ENCODE peak calls at places on chromosomes 16 and 17, in four cellular contexts. One of them, this sample, is unnamed.

GRCh38 chr16:82633964-82634600 is 7.3 kb downstream of the CDH13 start:
- DNase-seq in GM12891: no peak
- DNase-seq in GM23338: no peak
- DNase-seq in HCT116: no peak
- DNase-seq in this sample: no peak

GRCh38 chr16:7025616-7026190 is 306.9 kb upstream of the RBFOX1 start:
- DNase-seq in GM12891: peak; percentile 41
- DNase-seq in GM23338: peak; percentile 76
- DNase-seq in HCT116: no peak
- DNase-seq in this sample: peak; percentile 46

GRCh38 chr16:76360384-76360783 is 83.2 kb downstream of the CNTNAP4 start:
- DNase-seq in GM12891: no peak
- DNase-seq in GM23338: no peak
- DNase-seq in HCT116: no peak
- DNase-seq in this sample: no peak

GRCh38 chr16:7597677-7598076 is 265.0 kb downstream of the RBFOX1 start:
- DNase-seq in GM12891: no peak
- DNase-seq in GM23338: no peak
- DNase-seq in HCT116: no peak
- DNase-seq in this sample: no peak

GRCh38 chr16:995087-995486 is 13.5 kb downstream of the SOX8 start:
- DNase-seq in GM12891: no peak
- DNase-seq in GM23338: peak; percentile 53
- DNase-seq in HCT116: no peak
- DNase-seq in this sample: no peak

GRCh38 chr16:57818377-57819055 is 16.2 kb upstream of the KIFC3 start:
- DNase-seq in GM12891: no peak
- DNase-seq in GM23338: no peak
- DNase-seq in HCT116: no peak
- DNase-seq in this sample: peak; percentile 70

GRCh38 chr16:21663889-21664647 is at the start of gene OTOA:
- DNase-seq in GM12891: no peak
- DNase-seq in GM23338: peak; percentile 78
- DNase-seq in HCT116: no peak
- DNase-seq in this sample: no peak

GRCh38 chr16:17938546-17938945 is 398.0 kb downstream of the NPIPA8 start:
- DNase-seq in GM12891: no peak
- DNase-seq in GM23338: no peak
- DNase-seq in HCT116: no peak
- DNase-seq in this sample: no peak

GRCh38 chr16:2470603-2471015 is 488 bp upstream of the NTN3 start:
- DNase-seq in GM12891: no peak
- DNase-seq in GM23338: peak; percentile 42
- DNase-seq in HCT116: no peak
- DNase-seq in this sample: no peak

GRCh38 chr16:66322174-66322573 is 44.3 kb upstream of the CDH5 start:
- DNase-seq in GM12891: no peak
- DNase-seq in GM23338: no peak
- DNase-seq in HCT116: no peak
- DNase-seq in this sample: no peak

GRCh38 chr17:41917192-41917591 is 1.6 kb downstream of the ACLY start:
- DNase-seq in GM12891: no peak
- DNase-seq in GM23338: no peak
- DNase-seq in HCT116: no peak
- DNase-seq in this sample: no peak
- TF ChIP-seq POLR2AphosphoS5 in GM12891: no peak
- TF ChIP-seq POLR2AphosphoS5 in GM23338: no peak
- TF ChIP-seq POLR2AphosphoS5 in HCT116: no peak
- TF ChIP-seq POLR2AphosphoS5 in this sample: no peak

GRCh38 chr16:23131036-23131435 is 18.2 kb downstream of the USP31 start:
- DNase-seq in GM12891: no peak
- DNase-seq in GM23338: no peak
- DNase-seq in HCT116: no peak
- DNase-seq in this sample: no peak

GRCh38 chr16:23131436-23131835 is 17.8 kb downstream of the USP31 start:
- DNase-seq in GM12891: no peak
- DNase-seq in GM23338: no peak
- DNase-seq in HCT116: no peak
- DNase-seq in this sample: no peak

GRCh38 chr16:23134274-23134673 is 15.0 kb downstream of the USP31 start:
- DNase-seq in GM12891: no peak
- DNase-seq in GM23338: no peak
- DNase-seq in HCT116: no peak
- DNase-seq in this sample: no peak

GRCh38 chr16:23132921-23133532 is 16.2 kb downstream of the USP31 start:
- DNase-seq in GM12891: no peak
- DNase-seq in GM23338: no peak
- DNase-seq in HCT116: no peak
- DNase-seq in this sample: no peak

DNA sequence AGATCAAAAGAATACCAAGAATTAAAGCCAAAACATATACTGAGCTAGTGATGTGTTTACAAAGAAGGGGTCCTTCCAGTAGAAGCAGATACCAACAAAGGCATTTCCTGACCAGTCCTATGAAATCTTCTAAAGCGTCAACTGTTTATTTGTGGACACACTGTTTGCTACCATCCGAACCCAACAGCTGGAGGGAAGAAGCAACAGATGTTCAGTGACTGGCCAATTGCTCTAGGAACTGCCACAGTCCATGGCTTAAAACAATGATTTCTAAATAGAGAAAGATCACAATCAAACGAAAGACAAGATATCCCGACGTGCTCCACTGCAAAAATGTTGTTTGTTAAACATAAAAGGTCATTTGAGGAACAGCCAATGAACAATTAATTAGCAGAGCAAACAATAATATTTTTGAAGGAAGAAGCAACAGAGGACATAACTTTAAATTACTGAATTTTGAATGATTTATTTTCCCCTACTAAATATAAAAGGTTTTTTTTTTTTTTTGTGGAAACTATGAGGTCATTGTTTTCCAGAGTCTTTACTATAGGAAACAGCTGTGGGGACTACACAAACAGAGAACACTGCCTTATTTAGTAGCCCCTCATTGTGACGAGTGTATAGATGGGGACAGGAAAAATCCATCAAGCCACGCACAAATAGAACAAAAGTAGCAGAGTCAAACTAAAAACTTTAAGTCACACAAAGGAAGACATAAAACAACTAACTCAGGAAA is 17.2 kb downstream of the USP31 start:
- DNase-seq in GM12891: no peak
- DNase-seq in GM23338: no peak
- DNase-seq in HCT116: no peak
- DNase-seq in this sample: no peak
- TF ChIP-seq POLR2AphosphoS5 in GM12891: no peak
- TF ChIP-seq POLR2AphosphoS5 in GM23338: no peak
- TF ChIP-seq POLR2AphosphoS5 in HCT116: no peak
- TF ChIP-seq POLR2AphosphoS5 in this sample: peak; percentile 30

DNA sequence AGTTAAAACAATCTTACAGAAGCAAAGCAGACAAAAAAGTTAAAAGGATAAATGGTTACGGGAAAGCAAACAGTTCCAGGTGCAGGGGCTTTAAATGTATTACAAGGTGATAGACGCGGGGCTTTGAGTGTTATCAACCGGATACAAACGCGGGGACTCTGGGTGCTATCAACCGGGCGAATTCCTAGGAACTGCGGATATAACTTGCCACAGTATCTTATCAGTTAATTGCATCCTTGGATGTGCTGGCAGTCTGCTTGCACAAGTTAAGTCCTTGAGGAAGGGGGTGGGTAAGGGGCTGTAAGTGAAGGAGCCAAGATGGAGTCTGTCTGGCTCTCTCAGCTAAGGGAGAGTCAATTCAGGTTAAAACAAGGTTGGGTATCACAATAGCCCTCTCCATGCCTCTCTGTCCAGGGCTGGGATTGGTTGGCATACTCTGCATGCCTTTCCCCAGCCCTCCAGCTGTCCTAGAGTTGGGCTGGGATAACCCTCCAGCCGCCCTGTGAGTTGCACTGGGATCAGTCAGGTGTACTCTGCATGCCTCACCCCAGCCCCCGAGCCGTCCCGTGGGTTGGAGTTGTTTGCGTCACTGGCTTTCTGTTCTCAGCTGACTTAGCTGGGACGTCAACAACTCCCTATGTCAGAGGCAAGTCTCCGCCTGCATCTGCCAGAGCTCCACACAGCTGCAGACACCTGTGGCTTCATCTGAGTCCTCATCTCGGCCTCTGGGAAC is 40.9 kb downstream of the TMEM235 start:
- DNase-seq in GM12891: no peak
- DNase-seq in GM23338: peak; percentile 80
- DNase-seq in HCT116: no peak
- DNase-seq in this sample: peak; percentile 79
- TF ChIP-seq POLR2AphosphoS5 in GM12891: no peak
- TF ChIP-seq POLR2AphosphoS5 in GM23338: no peak
- TF ChIP-seq POLR2AphosphoS5 in HCT116: no peak
- TF ChIP-seq POLR2AphosphoS5 in this sample: peak; percentile 61

GRCh38 chr17:40348562-40349476 is 15.7 kb downstream of the GJD3 start:
- DNase-seq in GM12891: no peak
- DNase-seq in GM23338: no peak
- DNase-seq in HCT116: no peak
- DNase-seq in this sample: peak; percentile 87
- TF ChIP-seq POLR2AphosphoS5 in GM12891: no peak
- TF ChIP-seq POLR2AphosphoS5 in GM23338: no peak
- TF ChIP-seq POLR2AphosphoS5 in HCT116: no peak
- TF ChIP-seq POLR2AphosphoS5 in this sample: no peak

GRCh38 chr16:10085078-10085798 is 97.0 kb downstream of the GRIN2A start:
- DNase-seq in GM12891: no peak
- DNase-seq in GM23338: peak; percentile 10
- DNase-seq in HCT116: no peak
- DNase-seq in this sample: peak; percentile 51
- TF ChIP-seq POLR2AphosphoS5 in GM12891: no peak
- TF ChIP-seq POLR2AphosphoS5 in GM23338: no peak
- TF ChIP-seq POLR2AphosphoS5 in HCT116: no peak
- TF ChIP-seq POLR2AphosphoS5 in this sample: no peak

GRCh38 chr16:3980311-3981111 is 100.0 kb upstream of the CREBBP start:
- DNase-seq in GM12891: no peak
- DNase-seq in GM23338: no peak
- DNase-seq in HCT116: no peak
- DNase-seq in this sample: no peak
- TF ChIP-seq POLR2AphosphoS5 in GM12891: no peak
- TF ChIP-seq POLR2AphosphoS5 in GM23338: no peak
- TF ChIP-seq POLR2AphosphoS5 in HCT116: no peak
- TF ChIP-seq POLR2AphosphoS5 in this sample: no peak

GRCh38 chr17:68302066-68302564 is 10.8 kb downstream of the ARSG start:
- DNase-seq in GM12891: no peak
- DNase-seq in GM23338: no peak
- DNase-seq in HCT116: no peak
- DNase-seq in this sample: no peak
- TF ChIP-seq POLR2AphosphoS5 in GM12891: no peak
- TF ChIP-seq POLR2AphosphoS5 in GM23338: no peak
- TF ChIP-seq POLR2AphosphoS5 in HCT116: no peak
- TF ChIP-seq POLR2AphosphoS5 in this sample: no peak

GRCh38 chr16:46796764-46797269 is 34.2 kb downstream of the C16orf87 start:
- DNase-seq in GM12891: no peak
- DNase-seq in GM23338: no peak
- DNase-seq in HCT116: no peak
- DNase-seq in this sample: no peak
- TF ChIP-seq POLR2AphosphoS5 in GM12891: no peak
- TF ChIP-seq POLR2AphosphoS5 in GM23338: no peak
- TF ChIP-seq POLR2AphosphoS5 in HCT116: no peak
- TF ChIP-seq POLR2AphosphoS5 in this sample: no peak

GRCh38 chr17:7575481-7575883 is 4.0 kb upstream of the CD68 start:
- DNase-seq in GM12891: no peak
- DNase-seq in GM23338: no peak
- DNase-seq in HCT116: no peak
- DNase-seq in this sample: no peak
- TF ChIP-seq POLR2AphosphoS5 in GM12891: peak; percentile 53
- TF ChIP-seq POLR2AphosphoS5 in GM23338: no peak
- TF ChIP-seq POLR2AphosphoS5 in HCT116: no peak
- TF ChIP-seq POLR2AphosphoS5 in this sample: no peak